ENCODE peak calls at places on chromosome 13, in five cellular contexts. K is stimulated activated CD8-positive, alpha-beta memory T cell treated with anti-CD3 and anti-CD28 coated beads, Interleukin-15, amount 100 ng/mL, for 4 hours; V is NCI-H446; C is CD8-positive, alpha-beta T cell; L is WTC11. W is an unnamed sample.

GRCh38 chr13:105464249-105464648 is 1071.2 kb downstream of the EFNB2 start:
- DNase-seq in K (no peak), C (no peak), L (no peak), V (no peak), W (no peak)

GRCh38 chr13:44219808-44220544 is 153.6 kb upstream of the SERP2 start:
- DNase-seq in V (peak), C (no peak), L (no peak), K (no peak), W (no peak)

GRCh38 chr13:100535401-100536135 is 53.0 kb downstream of the GGACT start:
- DNase-seq in K (no peak), L (no peak), V (no peak), C (no peak), W (no peak)

GRCh38 chr13:111184685-111185401 is 69.7 kb downstream of the ARHGEF7 start:
- DNase-seq in K (peak), V (no peak), C (peak), L (no peak), W (no peak)

GRCh38 chr13:50676602-50677001 is 166.9 kb downstream of the DLEU7 start:
- DNase-seq in V (no peak), C (no peak), K (no peak), L (no peak), W (no peak)

GRCh38 chr13:114022876-114023275 is 49.0 kb upstream of the C13orf46 start:
- DNase-seq in L (no peak), C (no peak), V (no peak), K (no peak), W (no peak)

GRCh38 chr13:41034862-41035261 is 15.7 kb upstream of the ELF1 start:
- DNase-seq in L (no peak), K (no peak), C (no peak), V (no peak), W (no peak)

GRCh38 chr13:101398191-101398590 is 18.1 kb downstream of the NALCN start:
- DNase-seq in L (no peak), C (no peak), K (no peak), V (no peak), W (no peak)

GRCh38 chr13:46659413-46660065 is 106.6 kb downstream of the LRCH1 start:
- DNase-seq in C (no peak), V (no peak), L (no peak), K (no peak), W (no peak)

GRCh38 chr13:71998223-71998622 is 131.2 kb upstream of the DACH1 start:
- DNase-seq in V (no peak), C (no peak), K (no peak), L (no peak), W (no peak)

GRCh38 chr13:23788459-23788858 is 100.7 kb downstream of the MIPEP start:
- DNase-seq in L (no peak), K (no peak), V (no peak), C (no peak), W (no peak)

GRCh38 chr13:49877629-49878218 is 58.4 kb downstream of the SPRYD7 start:
- DNase-seq in C (no peak), V (no peak), L (no peak), K (no peak), W (no peak)

GRCh38 chr13:31951215-31951678 is 80.3 kb upstream of the FRY start:
- DNase-seq in L (no peak), V (no peak), C (no peak), K (no peak), W (no peak)

GRCh38 chr13:51230473-51231105 is 8.4 kb downstream of the FAM124A start:
- DNase-seq in V (no peak), L (no peak), K (no peak), C (no peak), W (no peak)

GRCh38 chr13:47484564-47484963 is 516.5 kb downstream of the SUCLA2 start:
- DNase-seq in V (no peak), L (no peak), C (no peak), K (no peak), W (no peak)

GRCh38 chr13:42991892-42992584 is at the start of gene EPSTI1:
- DNase-seq in V (no peak), C (peak), L (peak), K (peak), W (no peak)

GRCh38 chr13:87035538-87035937 is 635.6 kb upstream of the SLITRK5 start:
- DNase-seq in C (no peak), V (no peak), K (no peak), L (no peak), W (no peak)

GRCh38 chr13:113856716-113857065 is 7.2 kb downstream of the GAS6 start:
- DNase-seq in C (no peak), K (no peak), L (no peak), V (no peak), W (no peak)

GRCh38 chr13:38086721-38087120 is 217.1 kb upstream of the TRPC4 start:
- DNase-seq in L (no peak), C (no peak), K (no peak), V (no peak), W (no peak)

GRCh38 chr13:49314344-49314882 is 66.7 kb downstream of the CDADC1 start:
- DNase-seq in C (no peak), L (no peak), V (no peak), K (no peak), W (no peak)

GRCh38 chr13:95212962-95213850 is 88.0 kb downstream of the ABCC4 start:
- DNase-seq in L (no peak), V (no peak), K (no peak), C (no peak), W (peak)

GRCh38 chr13:39419866-39420265 is 183.1 kb downstream of the LHFPL6 start:
- DNase-seq in C (no peak), K (no peak), L (no peak), V (no peak), W (no peak)

GRCh38 chr13:106491928-106492327 is 43.5 kb downstream of the EFNB2 start:
- DNase-seq in K (no peak), L (no peak), C (no peak), V (no peak), W (no peak)

GRCh38 chr13:40508112-40508511 is 158.3 kb downstream of the FOXO1 start:
- DNase-seq in K (no peak), L (no peak), V (no peak), C (no peak), W (no peak)

GRCh38 chr13:112831196-112831595 is 137.8 kb upstream of the MCF2L start:
- DNase-seq in K (no peak), V (no peak), L (no peak), C (no peak), W (no peak)

W was measured in DMS 273 treated with DMSO at 0.1 percent for 48 hours.